ENCODE peak calls at places on chromosome 3, in eight cellular contexts. O, G, P, T, Y, N, J and D are unnamed samples.

GRCh38 chr3:125141596-125142417 is 70.7 kb downstream of the SLC12A8 start:
- DNase-seq in Y (peak; percentile 49), T (peak; percentile 62), G (peak; percentile 71), O (peak; percentile 58), J (no peak), P (no peak), N (no peak), D (peak; percentile 69)

GRCh38 chr3:181703701-181704420 is 7.9 kb upstream of the SOX2 start:
- DNase-seq in T (no peak), O (no peak), P (no peak), Y (no peak), N (no peak), G (no peak), J (no peak), D (no peak)

GRCh38 chr3:192919895-192920294 is 2.2 kb upstream of the MB21D2 start:
- DNase-seq in O (no peak), Y (no peak), J (no peak), P (no peak), T (no peak), G (no peak), N (no peak), D (no peak)

GRCh38 chr3:127786358-127787070 is 35.8 kb downstream of the MGLL start:
- DNase-seq in O (no peak), J (no peak), T (peak; percentile 61), Y (peak; percentile 63), G (no peak), P (no peak), N (no peak), D (no peak)

GRCh38 chr3:180680097-180680430 is 775 bp upstream of the CCDC39 start:
- DNase-seq in J (no peak), T (peak; percentile 51), P (peak; percentile 56), G (peak; percentile 31), Y (peak; percentile 31), N (no peak), O (peak; percentile 56), D (no peak)

GRCh38 chr3:110413807-110414748 is 657.5 kb upstream of the NECTIN3 start:
- DNase-seq in O (peak; percentile 91), J (no peak), T (peak; percentile 91), P (peak; percentile 23), Y (no peak), G (no peak), N (peak; percentile 63), D (no peak)

GRCh38 chr3:14962762-14963161 is 15.4 kb downstream of the NR2C2 start:
- DNase-seq in T (no peak), N (peak; percentile 23), P (peak; percentile 13), Y (no peak), O (peak; percentile 15), G (no peak), J (no peak), D (no peak)

GRCh38 chr3:36444909-36445308 is 64.6 kb downstream of the STAC start:
- DNase-seq in T (no peak), Y (no peak), N (no peak), G (no peak), J (no peak), P (peak; percentile 2), O (peak; percentile 19), D (no peak)

GRCh38 chr3:78809941-78810340 is 957.9 kb downstream of the ROBO1 start:
- DNase-seq in T (no peak), J (no peak), O (no peak), Y (no peak), N (peak; percentile 67), P (no peak), G (no peak), D (no peak)

GRCh38 chr3:49721861-49722781 is 1.6 kb downstream of the GMPPB start:
- DNase-seq in P (no peak), N (no peak), J (no peak), O (no peak), Y (no peak), G (no peak), T (no peak), D (peak; percentile 9)

GRCh38 chr3:32822609-32823498 is 5.1 kb downstream of the TRIM71 start:
- DNase-seq in G (no peak), O (no peak), J (no peak), Y (no peak), T (no peak), N (no peak), P (no peak), D (no peak)

GRCh38 chr3:8212794-8213193 is 288.8 kb upstream of the LMCD1 start:
- DNase-seq in T (no peak), Y (no peak), O (no peak), P (no peak), J (no peak), N (no peak), G (no peak), D (no peak)

GRCh38 chr3:113698891-113699465 is 2.5 kb upstream of the USF3 start:
- DNase-seq in G (peak; percentile 23), O (peak; percentile 33), N (no peak), P (no peak), T (peak; percentile 29), J (no peak), Y (no peak), D (peak; percentile 20)

GRCh38 chr3:42668793-42669217 is 15.3 kb downstream of the ZBTB47 start:
- DNase-seq in N (no peak), J (no peak), T (peak; percentile 29), Y (no peak), P (no peak), O (no peak), G (no peak), D (no peak)

GRCh38 chr3:130779486-130779885 is 32.9 kb upstream of the PIK3R4 start:
- DNase-seq in O (no peak), J (no peak), N (no peak), G (no peak), Y (no peak), P (no peak), T (no peak), D (no peak)

GRCh38 chr3:8972614-8973013 is 9.3 kb upstream of the RAD18 start:
- DNase-seq in P (peak; percentile 28), G (no peak), Y (no peak), O (peak; percentile 56), J (no peak), T (peak; percentile 44), N (no peak), D (no peak)

GRCh38 chr3:88596451-88596850 is 446.7 kb downstream of the C3orf38 start:
- DNase-seq in T (no peak), G (no peak), P (no peak), Y (no peak), J (no peak), O (peak; percentile 5), N (no peak), D (no peak)

GRCh38 chr3:17138246-17139039 is 253.7 kb downstream of the PLCL2 start:
- DNase-seq in N (no peak), G (no peak), P (no peak), T (no peak), Y (no peak), O (no peak), J (no peak), D (no peak)

GRCh38 chr3:46960801-46961200 is 15.7 kb downstream of the CCDC12 start:
- DNase-seq in T (no peak), N (no peak), O (no peak), J (no peak), G (no peak), P (no peak), Y (no peak), D (no peak)

GRCh38 chr3:150746791-150747590 is 16.0 kb downstream of the SIAH2 start:
- DNase-seq in G (no peak), O (no peak), P (no peak), T (no peak), Y (no peak), N (no peak), J (no peak), D (no peak)

GRCh38 chr3:159486580-159486979 is 502.1 kb upstream of the IL12A start:
- DNase-seq in G (no peak), N (no peak), P (no peak), O (peak; percentile 31), T (peak; percentile 4), J (no peak), Y (no peak), D (no peak)

GRCh38 chr3:5188419-5189405 is 1.2 kb downstream of the EDEM1 start:
- DNase-seq in N (no peak), G (peak; percentile 59), Y (peak; percentile 82), T (peak; percentile 37), P (peak; percentile 10), J (no peak), O (peak; percentile 52), D (peak; percentile 72)

GRCh38 chr3:71163216-71163918 is 420.2 kb downstream of the FOXP1 start:
- DNase-seq in Y (no peak), G (no peak), O (peak; percentile 82), J (no peak), P (no peak), T (peak; percentile 31), N (no peak), D (no peak)

GRCh38 chr3:46416134-46417119 is 9.4 kb downstream of the CCRL2 start:
- DNase-seq in T (no peak), Y (no peak), P (no peak), G (no peak), J (no peak), N (no peak), O (peak; percentile 47), D (no peak)

GRCh38 chr3:140577911-140578310 is 100.0 kb upstream of the TRIM42 start:
- DNase-seq in T (no peak), N (no peak), P (no peak), Y (no peak), O (no peak), G (no peak), J (no peak), D (no peak)

GRCh38 chr3:153818338-153818737 is 302.9 kb upstream of the ARHGEF26 start:
- DNase-seq in N (no peak), G (no peak), T (no peak), O (no peak), J (no peak), Y (no peak), P (no peak), D (no peak)

GRCh38 chr3:37863949-37864822 is 2.5 kb downstream of the CTDSPL start:
- DNase-seq in P (peak; percentile 18), Y (no peak), O (no peak), N (no peak), T (no peak), J (no peak), G (no peak), D (no peak)

GRCh38 chr3:459376-459710 is 262.8 kb downstream of the CHL1 start:
- DNase-seq in T (no peak), J (no peak), G (no peak), Y (no peak), P (no peak), N (no peak), O (no peak), D (no peak)

GRCh38 chr3:111246967-111247760 is 175.5 kb downstream of the NECTIN3 start:
- DNase-seq in T (peak; percentile 29), N (peak; percentile 61), J (no peak), O (peak; percentile 95), P (peak; percentile 80), Y (no peak), G (no peak), D (no peak)

GRCh38 chr3:178513539-178514410 is 22.5 kb upstream of the KCNMB2 start:
- DNase-seq in O (no peak), Y (no peak), P (no peak), N (peak; percentile 83), G (no peak), T (peak; percentile 47), J (no peak), D (no peak)

GRCh38 chr3:39226106-39226741 is 33.8 kb upstream of the XIRP1 start:
- DNase-seq in P (no peak), T (no peak), J (no peak), O (no peak), Y (no peak), N (no peak), G (no peak), D (no peak)

GRCh38 chr3:83065861-83066260 is 1304.4 kb upstream of the GBE1 start:
- DNase-seq in J (no peak), O (peak; percentile 24), P (peak; percentile 17), Y (no peak), G (no peak), T (no peak), N (no peak), D (no peak)

GRCh38 chr3:147411777-147412176 is 2.6 kb downstream of the ZIC1 start:
- DNase-seq in G (no peak), J (no peak), O (peak; percentile 77), N (no peak), Y (no peak), T (no peak), P (no peak), D (peak; percentile 22)

GRCh38 chr3:196619213-196619612 is 20.3 kb upstream of the NRROS start:
- DNase-seq in P (no peak), N (no peak), Y (no peak), J (no peak), G (no peak), O (no peak), T (peak; percentile 24), D (no peak)